ENCODE peak calls at places on chromosomes 16 and 17, in six cellular contexts. T, M, K, G, O and Y are unnamed samples.
A peak's percentile ranks its signal among the peaks of the same experiment; 100 is the strongest.

GRCh38 chr17:48215583-48216139 is 108.1 kb downstream of the SNX11 start:
- DNase-seq in G (no peak), K (peak; percentile 38), M (peak; percentile 61), T (peak; percentile 82), O (peak; percentile 3), Y (peak; percentile 4)

GRCh38 chr16:13913374-13914292 is 6.3 kb upstream of the ERCC4 start:
- DNase-seq in O (no peak), K (no peak), M (no peak), G (no peak), T (no peak), Y (no peak)

GRCh38 chr16:81937305-81938038 is 73.8 kb downstream of the SDR42E1 start:
- DNase-seq in T (peak; percentile 25), O (no peak), G (no peak), K (no peak), M (no peak), Y (no peak)

GRCh38 chr17:34598161-34598776 is 18.9 kb downstream of the TMEM132E start:
- DNase-seq in M (no peak), O (peak; percentile 90), K (peak; percentile 41), G (no peak), T (no peak), Y (no peak)

GRCh38 chr17:42067371-42068180 is 17.2 kb upstream of the C17orf113 start:
- DNase-seq in T (peak; percentile 65), O (peak; percentile 65), K (peak; percentile 83), M (peak; percentile 45), G (peak; percentile 82), Y (peak; percentile 65)

GRCh38 chr17:58402047-58402446 is 15.3 kb downstream of the RNF43 start:
- DNase-seq in O (no peak), M (peak; percentile 74), T (peak; percentile 73), G (no peak), K (no peak), Y (no peak)

GRCh38 chr17:73280191-73280590 is 18.5 kb upstream of the CPSF4L start:
- DNase-seq in M (no peak), O (no peak), K (no peak), G (no peak), T (no peak), Y (peak; percentile 73)

GRCh38 chr17:81513669-81514484 is 1.3 kb upstream of the ACTG1 start:
- DNase-seq in M (peak; percentile 79), G (peak; percentile 60), O (peak; percentile 47), K (peak; percentile 42), T (peak; percentile 91), Y (peak; percentile 75)

GRCh38 chr16:11857161-11857560 is 5.8 kb upstream of the RSL1D1 start:
- DNase-seq in T (peak; percentile 58), K (no peak), O (no peak), M (no peak), G (no peak), Y (no peak)